ENCODE peak calls at places on chromosome 14, in eight cellular contexts. G, T, V, X, R, D, L and S are unnamed samples.
A peak's percentile ranks its signal among the peaks of the same experiment; 100 is the strongest.

GRCh38 chr14:98937712-98938505 is 334.1 kb downstream of the BCL11B start:
- DNase-seq in G (no peak), T (no peak), V (no peak), X (no peak), R (no peak), D (no peak), L (no peak), S (no peak)

GRCh38 chr14:58749066-58749669 is 111.4 kb downstream of the DACT1 start:
- DNase-seq in G (no peak), T (no peak), V (peak; percentile 74), X (peak; percentile 33), R (no peak), D (no peak), L (no peak), S (no peak)

GRCh38 chr14:52790011-52790755 is 1.2 kb downstream of the GNPNAT1 start:
- DNase-seq in G (no peak), T (no peak), V (no peak), X (no peak), R (no peak), D (no peak), L (no peak), S (no peak)

GRCh38 chr14:90894241-90894640 is 78.0 kb upstream of the TTC7B start:
- DNase-seq in G (no peak), T (no peak), V (no peak), X (no peak), R (no peak), D (no peak), L (no peak), S (no peak)

GRCh38 chr14:79443602-79444001 is 767.7 kb downstream of the DIO2 start:
- DNase-seq in G (no peak), T (no peak), V (peak; percentile 4), X (no peak), R (no peak), D (no peak), L (no peak), S (no peak)

GRCh38 chr14:94581127-94581999 is at the start of gene SERPINA5:
- DNase-seq in G (no peak), T (no peak), V (no peak), X (no peak), R (peak; percentile 41), D (peak; percentile 76), L (peak; percentile 34), S (no peak)

GRCh38 chr14:34682787-34683321 is 31.5 kb downstream of the CFL2 start:
- DNase-seq in G (no peak), T (peak; percentile 34), V (no peak), X (no peak), R (no peak), D (no peak), L (no peak), S (no peak)

GRCh38 chr14:55430024-55430690 is 10.3 kb downstream of the TBPL2 start:
- DNase-seq in G (peak; percentile 42), T (no peak), V (peak; percentile 95), X (peak; percentile 72), R (no peak), D (no peak), L (peak; percentile 37), S (no peak)

GRCh38 chr14:60775296-60775695 is 40.7 kb downstream of the MNAT1 start:
- DNase-seq in G (no peak), T (no peak), V (peak; percentile 87), X (no peak), R (no peak), D (no peak), L (no peak), S (no peak)

GRCh38 chr14:60773558-60773957 is 39.0 kb downstream of the MNAT1 start:
- DNase-seq in G (no peak), T (no peak), V (no peak), X (no peak), R (no peak), D (no peak), L (no peak), S (no peak)

GRCh38 chr14:60777856-60778578 is 43.5 kb downstream of the MNAT1 start:
- DNase-seq in G (no peak), T (no peak), V (peak; percentile 81), X (no peak), R (no peak), D (no peak), L (no peak), S (no peak)
- TF ChIP-seq CTCF in G (no peak), T (no peak), V (no peak), X (no peak), R (no peak), D (no peak), L (no peak), S (no peak)

GRCh38 chr14:51353901-51354300 is 113.9 kb downstream of the TMX1 start:
- DNase-seq in G (no peak), T (no peak), V (no peak), X (no peak), R (no peak), D (no peak), L (no peak), S (no peak)
- TF ChIP-seq CTCF in G (no peak), T (no peak), V (no peak), X (no peak), R (no peak), D (no peak), L (no peak), S (no peak)

GRCh38 chr14:21997300-21997699 is 323.7 kb upstream of the OR4E1 start:
- DNase-seq in G (no peak), T (no peak), V (peak; percentile 65), X (peak; percentile 67), R (no peak), D (no peak), L (no peak), S (no peak)
- TF ChIP-seq CTCF in G (no peak), T (no peak), V (peak; percentile 54), X (peak; percentile 60), R (peak; percentile 49), D (no peak), L (peak; percentile 10), S (peak; percentile 53)

GRCh38 chr14:37709419-37710195 is 114.2 kb downstream of the TTC6 start:
- DNase-seq in G (no peak), T (no peak), V (peak; percentile 45), X (peak; percentile 12), R (no peak), D (no peak), L (no peak), S (no peak)
- TF ChIP-seq CTCF in G (no peak), T (peak; percentile 51), V (peak; percentile 29), X (peak; percentile 57), R (peak; percentile 73), D (no peak), L (peak; percentile 42), S (peak; percentile 75)

DNA sequence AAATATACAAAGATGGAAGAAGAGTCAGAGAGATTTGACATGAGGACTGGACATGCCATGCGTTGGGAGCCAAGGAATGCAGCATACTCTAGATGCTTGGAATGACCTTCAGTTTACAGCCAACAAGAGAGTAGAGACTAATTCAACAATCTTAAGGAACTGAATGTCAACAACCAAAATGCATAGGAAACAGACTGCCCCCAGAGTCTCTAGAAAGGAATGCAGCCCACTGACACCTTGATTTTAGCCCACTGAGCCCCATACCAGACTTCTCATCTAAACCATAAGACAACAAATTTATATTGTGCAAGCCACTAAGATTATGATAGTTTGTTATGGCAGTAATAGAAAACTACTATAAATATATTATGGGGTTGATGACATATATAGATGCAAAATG is 611.2 kb downstream of the RPS29 start:
- DNase-seq in G (no peak), T (no peak), V (no peak), X (no peak), R (no peak), D (no peak), L (no peak), S (no peak)
- TF ChIP-seq CTCF in G (no peak), T (no peak), V (no peak), X (peak; percentile 25), R (no peak), D (no peak), L (no peak), S (peak; percentile 17)